ENCODE peak calls at places on chromosomes 2 and 18, in four cellular contexts. One of them, this sample, is unnamed. For H3K4me1, the result is how much of the 10 kb centered on the place peaks cover.

GRCh38 chr2:215238485-215239098 is 73.3 kb upstream of the ATIC start:
- DNase-seq in heart right ventricle: no peak
- DNase-seq in lung: no peak
- DNase-seq in GM12878: no peak
- DNase-seq in this sample: no peak

GRCh38 chr2:26086155-26086634 is 52.3 kb downstream of the RAB10 start:
- DNase-seq in heart right ventricle: no peak
- DNase-seq in GM12878: peak
- DNase-seq in lung: no peak
- DNase-seq in this sample: no peak

GRCh38 chr2:66463206-66463605 is 28.3 kb downstream of the MEIS1 start:
- DNase-seq in lung: no peak
- DNase-seq in GM12878: no peak
- DNase-seq in heart right ventricle: no peak
- DNase-seq in this sample: no peak

GRCh38 chr2:229269986-229270385 is 1.1 kb downstream of the PID1 start:
- DNase-seq in heart right ventricle: no peak
- DNase-seq in GM12878: no peak
- DNase-seq in lung: no peak
- DNase-seq in this sample: no peak

GRCh38 chr18:8176554-8176953 is 432.7 kb upstream of the RAB12 start:
- DNase-seq in GM12878: no peak
- DNase-seq in heart right ventricle: no peak
- DNase-seq in lung: no peak
- DNase-seq in this sample: no peak

GRCh38 chr2:28643911-28644334 is 107.7 kb upstream of the PPP1CB start:
- DNase-seq in GM12878: no peak
- DNase-seq in lung: no peak
- DNase-seq in heart right ventricle: no peak
- DNase-seq in this sample: no peak

GRCh38 chr18:72235422-72235821 is 308.7 kb downstream of the CBLN2 start:
- DNase-seq in lung: no peak
- DNase-seq in heart right ventricle: no peak
- DNase-seq in GM12878: no peak
- DNase-seq in this sample: no peak

GRCh38 chr2:99471635-99472326 is 18.0 kb downstream of the REV1 start:
- DNase-seq in heart right ventricle: no peak
- DNase-seq in lung: no peak
- DNase-seq in GM12878: no peak
- DNase-seq in this sample: no peak

GRCh38 chr18:54023471-54023870 is 201.0 kb downstream of the MBD2 start:
- DNase-seq in GM12878: peak
- DNase-seq in heart right ventricle: no peak
- DNase-seq in lung: no peak
- DNase-seq in this sample: no peak

GRCh38 chr2:34104601-34105000 is 505.5 kb upstream of the FAM98A start:
- DNase-seq in lung: no peak
- DNase-seq in GM12878: no peak
- DNase-seq in heart right ventricle: no peak
- DNase-seq in this sample: no peak

GRCh38 chr2:171178993-171179392 is 18.3 kb upstream of the TLK1 start:
- DNase-seq in lung: no peak
- DNase-seq in heart right ventricle: no peak
- DNase-seq in GM12878: no peak
- DNase-seq in this sample: no peak

DNA sequence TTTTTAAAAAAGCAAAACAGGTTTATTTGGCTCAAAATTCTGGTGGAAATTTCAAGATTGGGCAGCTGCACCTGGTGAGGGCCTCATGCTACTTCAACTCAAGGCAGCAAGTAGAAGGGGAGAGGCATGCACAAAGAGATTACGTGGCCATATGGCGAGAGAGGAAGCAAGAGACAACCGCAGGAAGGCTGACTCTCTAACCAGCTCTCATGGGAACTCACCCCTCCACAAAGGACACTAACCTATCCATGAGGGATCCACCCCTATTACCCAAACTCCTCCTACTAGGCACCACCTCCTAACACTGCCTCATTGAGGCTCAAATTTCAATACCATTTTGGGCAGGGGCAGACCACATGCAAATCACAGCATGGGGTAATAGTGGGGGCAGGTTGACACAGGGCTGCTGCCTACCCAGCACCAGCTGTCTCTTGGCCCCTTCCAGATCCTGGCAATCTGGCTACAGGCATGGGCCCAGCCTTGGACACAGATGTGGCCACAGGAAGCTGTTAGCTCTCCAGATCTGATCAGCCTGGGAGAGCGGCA is 2.0 kb upstream of the CAPN10 start:
- DNase-seq in heart right ventricle: peak
- DNase-seq in lung: no peak
- DNase-seq in GM12878: peak
- DNase-seq in this sample: no peak
- H3K4me1 ChIP-seq in heart right ventricle: under half
- H3K4me1 ChIP-seq in lung: under half
- H3K4me1 ChIP-seq in GM12878: under half
- H3K4me1 ChIP-seq in this sample: under half

DNA sequence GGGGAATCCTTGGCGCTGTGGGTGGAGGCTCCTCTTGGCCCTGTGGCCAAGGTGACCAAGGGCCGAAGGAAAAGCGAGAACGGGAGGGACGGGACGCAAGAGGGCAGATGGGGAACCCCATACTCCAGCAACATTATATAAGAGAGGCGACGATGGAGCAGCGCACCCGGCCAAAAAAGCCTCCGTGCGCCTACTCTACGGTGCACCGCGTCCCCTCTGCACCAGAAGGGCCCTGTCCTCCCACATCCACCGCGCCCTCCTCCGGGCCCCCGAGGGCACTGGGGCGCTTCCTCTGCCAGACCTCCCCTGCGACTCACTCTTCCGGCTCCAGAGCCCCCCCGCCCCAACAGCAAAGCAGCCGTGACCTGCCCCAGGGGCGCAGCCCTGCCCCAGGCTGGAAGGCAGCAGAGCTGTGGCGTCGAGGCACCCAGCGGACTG is 106.1 kb upstream of the CD302 start:
- DNase-seq in heart right ventricle: no peak
- DNase-seq in lung: peak
- DNase-seq in GM12878: no peak
- DNase-seq in this sample: peak
- H3K4me1 ChIP-seq in heart right ventricle: under half
- H3K4me1 ChIP-seq in lung: under half
- H3K4me1 ChIP-seq in GM12878: under half
- H3K4me1 ChIP-seq in this sample: under half

DNA sequence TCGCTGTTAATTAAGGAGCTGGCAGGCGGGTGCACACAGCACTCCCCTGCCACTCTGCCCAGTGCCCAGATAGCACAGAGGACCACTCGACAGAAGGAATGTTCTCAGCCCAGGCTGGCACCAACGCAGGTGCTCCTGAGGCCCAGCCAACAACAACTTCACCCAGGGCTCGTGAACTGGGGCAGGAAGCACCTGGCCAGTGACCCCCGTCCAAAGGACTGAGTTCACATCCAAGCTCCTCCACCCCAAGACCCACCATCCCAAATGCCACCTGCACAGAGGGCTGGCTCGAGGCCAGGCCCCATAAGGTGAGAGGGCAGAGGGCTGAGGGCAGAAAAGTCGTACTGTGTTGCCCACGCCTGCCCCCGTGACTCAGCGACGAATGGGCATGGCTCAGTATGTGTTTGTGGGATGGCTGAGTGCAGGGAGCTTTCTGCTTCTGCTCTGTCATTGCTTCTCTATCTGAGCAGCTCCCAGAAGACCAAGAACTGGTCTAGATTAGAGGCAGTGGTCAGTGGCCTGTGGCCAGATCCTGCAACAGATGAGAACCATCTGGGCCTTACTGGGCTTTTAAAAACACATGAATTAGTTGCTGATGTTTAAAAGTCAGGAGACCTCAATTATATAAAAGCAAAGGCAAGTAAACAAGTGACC is 68.4 kb downstream of the POLR1A start:
- DNase-seq in lung: peak
- DNase-seq in GM12878: no peak
- DNase-seq in heart right ventricle: peak
- DNase-seq in this sample: peak
- H3K4me1 ChIP-seq in lung: under half
- H3K4me1 ChIP-seq in GM12878: under half
- H3K4me1 ChIP-seq in heart right ventricle: under half
- H3K4me1 ChIP-seq in this sample: half or more

GRCh38 chr2:69196327-69197117 is 183.5 kb downstream of the ANTXR1 start:
- DNase-seq in lung: no peak
- DNase-seq in heart right ventricle: no peak
- DNase-seq in GM12878: no peak
- DNase-seq in this sample: no peak
- H3K4me1 ChIP-seq in lung: under half
- H3K4me1 ChIP-seq in heart right ventricle: under half
- H3K4me1 ChIP-seq in GM12878: under half
- H3K4me1 ChIP-seq in this sample: under half

GRCh38 chr2:37553411-37554156 is 117.9 kb downstream of the CDC42EP3 start:
- DNase-seq in GM12878: no peak
- DNase-seq in lung: no peak
- DNase-seq in heart right ventricle: no peak
- DNase-seq in this sample: no peak
- H3K4me1 ChIP-seq in GM12878: half or more
- H3K4me1 ChIP-seq in lung: under half
- H3K4me1 ChIP-seq in heart right ventricle: under half
- H3K4me1 ChIP-seq in this sample: under half

DNA sequence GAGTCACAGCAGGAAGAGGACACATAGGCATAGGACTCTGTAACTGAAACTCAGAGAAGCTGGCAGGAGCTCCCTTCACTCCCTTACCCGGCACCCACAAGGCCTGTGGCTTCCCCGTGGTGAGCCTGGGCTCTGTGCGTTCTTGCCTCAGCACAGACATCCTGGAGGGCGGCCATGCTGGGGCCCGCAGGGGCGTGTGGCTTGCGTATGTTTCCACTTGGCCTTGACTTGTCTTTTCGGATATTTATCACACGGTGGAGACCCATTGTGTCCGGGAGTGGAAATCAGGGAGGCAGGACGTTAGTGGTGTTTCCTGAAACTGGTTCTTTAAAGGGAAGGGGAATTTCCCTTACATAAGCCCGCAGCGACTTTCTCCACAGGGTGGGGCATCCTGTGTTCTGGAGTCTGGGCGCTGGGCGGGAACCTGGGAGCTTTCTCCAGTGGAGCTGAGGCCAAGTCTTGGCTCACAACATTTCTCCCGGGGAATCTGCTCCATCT is 49.9 kb upstream of the EML6 start:
- DNase-seq in lung: peak
- DNase-seq in GM12878: no peak
- DNase-seq in heart right ventricle: peak
- DNase-seq in this sample: peak
- H3K4me1 ChIP-seq in lung: under half
- H3K4me1 ChIP-seq in GM12878: under half
- H3K4me1 ChIP-seq in heart right ventricle: under half
- H3K4me1 ChIP-seq in this sample: half or more